ENCODE peak calls at places on chromosomes 7 and 10, in ten cellular contexts. A is activated T-cell treated with anti-CD3 and anti-CD28 coated beads, Interleukin-2, amount 50 U/mL, for 24 hours; O is HFF-Myc; K is stimulated activated CD4-positive, alpha-beta T cell treated with anti-CD3 and anti-CD28 coated beads, Interleukin-4, amount 100 ng/mL, for 24 hours; E is cardiac fibroblast; P is WTC11; U is stimulated activated naive CD8-positive, alpha-beta T cell treated with anti-CD3 and anti-CD28 coated beads, Interleukin-15, amount 100 ng/mL, for 72 hours; Z is mucosa of gallbladder; R is RWPE1; J is mesendoderm. D is an unnamed sample.

GRCh38 chr10:6223981-6224380 is 21.2 kb downstream of the PFKFB3 start:
- DNase-seq in A (no peak), O (no peak), K (no peak), E (no peak), P (no peak), U (no peak), Z (no peak), R (no peak), J (no peak), D (no peak)

GRCh38 chr7:18241543-18242231 is 214.0 kb upstream of the PRPS1L1 start:
- DNase-seq in A (no peak), O (no peak), K (no peak), E (no peak), P (no peak), U (no peak), Z (no peak), R (no peak), J (peak), D (no peak)

GRCh38 chr10:43452356-43452914 is 15.5 kb downstream of the ZNF487 start:
- DNase-seq in A (no peak), O (no peak), K (no peak), E (no peak), P (no peak), U (peak), Z (no peak), R (no peak), J (no peak), D (no peak)

GRCh38 chr7:64799-65430 is 127.5 kb upstream of the FAM20C start:
- DNase-seq in A (no peak), O (no peak), K (no peak), E (no peak), P (no peak), U (no peak), Z (no peak), R (no peak), J (no peak), D (no peak)

GRCh38 chr7:132428247-132428919 is 147.9 kb downstream of the PLXNA4 start:
- DNase-seq in A (no peak), O (no peak), K (no peak), E (peak), P (no peak), U (no peak), Z (no peak), R (no peak), J (no peak), D (no peak)

GRCh38 chr10:60848126-60848525 is 69.8 kb downstream of the CDK1 start:
- DNase-seq in A (no peak), O (peak), K (no peak), E (peak), P (no peak), U (no peak), Z (peak), R (no peak), J (no peak), D (no peak)

GRCh38 chr7:131773413-131773812 is 217.0 kb upstream of the PODXL start:
- DNase-seq in A (no peak), O (no peak), K (no peak), E (no peak), P (no peak), U (no peak), Z (no peak), R (no peak), J (peak), D (no peak)

GRCh38 chr7:139340808-139341057 is 404 bp upstream of the FMC1 start:
- DNase-seq in A (no peak), O (no peak), K (no peak), E (no peak), P (no peak), U (no peak), Z (no peak), R (no peak), J (no peak), D (no peak)

GRCh38 chr7:157358041-157358752 is 21.4 kb downstream of the DNAJB6 start:
- DNase-seq in A (no peak), O (no peak), K (no peak), E (no peak), P (no peak), U (no peak), Z (no peak), R (no peak), J (no peak), D (no peak)

GRCh38 chr10:86139066-86139657 is 227.4 kb downstream of the GRID1 start:
- DNase-seq in A (peak), O (no peak), K (peak), E (no peak), P (peak), U (peak), Z (no peak), R (peak), J (peak), D (no peak)

GRCh38 chr7:95996886-95997285 is 224.5 kb downstream of the DYNC1I1 start:
- DNase-seq in A (no peak), O (no peak), K (no peak), E (no peak), P (no peak), U (no peak), Z (no peak), R (no peak), J (no peak), D (no peak)

GRCh38 chr7:37986780-37987380 is 66.4 kb downstream of the EPDR1 start:
- DNase-seq in A (no peak), O (no peak), K (no peak), E (no peak), P (peak), U (no peak), Z (no peak), R (no peak), J (peak), D (no peak)

GRCh38 chr7:112484671-112485097 is 3.9 kb downstream of the LSMEM1 start:
- DNase-seq in A (no peak), O (peak), K (no peak), E (peak), P (no peak), U (no peak), Z (no peak), R (no peak), J (peak), D (no peak)

GRCh38 chr7:156090988-156091387 is 278.7 kb upstream of the SHH start:
- DNase-seq in A (no peak), O (no peak), K (no peak), E (no peak), P (no peak), U (no peak), Z (no peak), R (no peak), J (no peak), D (no peak)

GRCh38 chr10:70672993-70673928 is 955 bp downstream of the ADAMTS14 start:
- DNase-seq in A (no peak), O (no peak), K (no peak), E (peak), P (no peak), U (no peak), Z (peak), R (peak), J (peak), D (peak)

GRCh38 chr7:29331163-29331562 is 136.6 kb downstream of the CHN2 start:
- DNase-seq in A (no peak), O (no peak), K (no peak), E (no peak), P (no peak), U (no peak), Z (no peak), R (no peak), J (no peak), D (no peak)

GRCh38 chr10:103894454-103894853 is 23.5 kb downstream of the STN1 start:
- DNase-seq in A (no peak), O (no peak), K (no peak), E (peak), P (no peak), U (no peak), Z (no peak), R (no peak), J (no peak), D (no peak)

GRCh38 chr10:100982916-100983830 is 4.1 kb downstream of the MRPL43 start:
- DNase-seq in A (peak), O (no peak), K (no peak), E (no peak), P (no peak), U (no peak), Z (no peak), R (no peak), J (no peak), D (no peak)

GRCh38 chr10:125006921-125007391 is 65.0 kb downstream of the ZRANB1 start:
- DNase-seq in A (no peak), O (peak), K (no peak), E (no peak), P (no peak), U (no peak), Z (no peak), R (no peak), J (no peak), D (peak)

GRCh38 chr7:44671069-44671468 is 64.6 kb downstream of the OGDH start:
- DNase-seq in A (no peak), O (no peak), K (no peak), E (no peak), P (no peak), U (no peak), Z (no peak), R (no peak), J (no peak), D (no peak)

GRCh38 chr7:95955748-95956147 is 183.4 kb downstream of the DYNC1I1 start:
- DNase-seq in A (no peak), O (no peak), K (no peak), E (no peak), P (no peak), U (no peak), Z (no peak), R (no peak), J (no peak), D (no peak)

GRCh38 chr10:32893431-32893830 is 64.6 kb downstream of the ITGB1 start:
- DNase-seq in A (no peak), O (no peak), K (no peak), E (no peak), P (peak), U (no peak), Z (no peak), R (no peak), J (peak), D (no peak)